ENCODE peak calls at places on chromosomes 6 and 20, in seven cellular contexts. Y is breast epithelium, N is testis, T is A549, H is adrenal gland, J is stomach, Z is heart left ventricle. F is an unnamed sample.

GRCh38 chr6:80433010-80433665 is 326.7 kb downstream of the BCKDHB start:
- DNase-seq in H (no peak), T (no peak), J (no peak), N (no peak), Z (peak; percentile 22), Y (no peak), F (no peak)

GRCh38 chr6:39929733-39930461 is 4.4 kb downstream of the MOCS1 start:
- DNase-seq in J (no peak), Z (no peak), N (no peak), Y (no peak), T (no peak), H (no peak), F (no peak)

GRCh38 chr6:159013229-159013628 is 13.2 kb upstream of the RSPH3 start:
- DNase-seq in T (no peak), J (no peak), Y (no peak), H (no peak), N (no peak), Z (no peak), F (no peak)

GRCh38 chr6:52328303-52328662 is 33.7 kb upstream of the PAQR8 start:
- DNase-seq in N (no peak), J (peak; percentile 53), T (no peak), H (no peak), Z (no peak), Y (no peak), F (no peak)

GRCh38 chr6:157840261-157840660 is 17.2 kb downstream of the SNX9 start:
- DNase-seq in Z (no peak), T (no peak), N (no peak), H (peak; percentile 11), Y (no peak), J (no peak), F (no peak)

GRCh38 chr6:30681696-30682180 is 4.7 kb downstream of the PPP1R18 start:
- DNase-seq in H (no peak), T (no peak), Y (no peak), N (no peak), J (no peak), Z (no peak), F (no peak)

GRCh38 chr6:5764401-5764955 is 242.2 kb downstream of the NRN1 start:
- DNase-seq in N (no peak), Z (peak; percentile 83), J (no peak), T (no peak), Y (no peak), H (no peak), F (no peak)

GRCh38 chr20:53050338-53050737 is 78.2 kb downstream of the TSHZ2 start:
- DNase-seq in N (no peak), T (no peak), Z (no peak), H (no peak), J (no peak), Y (no peak), F (no peak)

GRCh38 chr6:15244605-15245360 is 1.1 kb upstream of the JARID2 start:
- DNase-seq in J (peak; percentile 80), N (peak; percentile 91), H (no peak), Y (peak; percentile 76), Z (peak; percentile 93), T (peak; percentile 27), F (peak; percentile 80)

GRCh38 chr6:35185302-35185681 is 28.5 kb upstream of the SCUBE3 start:
- DNase-seq in Y (no peak), Z (peak; percentile 88), J (peak; percentile 28), T (peak; percentile 39), H (no peak), N (no peak), F (no peak)

GRCh38 chr20:16675165-16675564 is 54.7 kb upstream of the SNRPB2 start:
- DNase-seq in H (no peak), Z (no peak), Y (no peak), T (no peak), N (no peak), J (no peak), F (no peak)

GRCh38 chr20:61990484-61990883 is 75.2 kb downstream of the TAF4 start:
- DNase-seq in J (no peak), T (no peak), N (no peak), H (no peak), Y (no peak), Z (no peak), F (no peak)

GRCh38 chr6:18386302-18386976 is 711 bp upstream of the RNF144B start:
- DNase-seq in Z (peak; percentile 38), H (no peak), Y (peak; percentile 70), N (peak; percentile 39), T (no peak), J (peak; percentile 70), F (no peak)

GRCh38 chr6:7891098-7891872 is 19.3 kb downstream of the TXNDC5 start:
- DNase-seq in T (no peak), Y (no peak), N (no peak), J (no peak), Z (no peak), H (no peak), F (no peak)

GRCh38 chr6:114053791-114054190 is 82.8 kb upstream of the HDAC2 start:
- DNase-seq in T (no peak), H (no peak), Y (no peak), J (no peak), Z (no peak), N (no peak), F (no peak)

GRCh38 chr20:58109918-58110635 is 118.4 kb downstream of the ANKRD60 start:
- DNase-seq in Z (no peak), Y (no peak), H (no peak), N (no peak), J (no peak), T (no peak), F (no peak)

GRCh38 chr6:69390125-69390524 is 406.7 kb downstream of the LMBRD1 start:
- DNase-seq in N (no peak), J (no peak), H (no peak), T (no peak), Z (no peak), Y (no peak), F (no peak)

GRCh38 chr20:44028341-44028715 is 113.7 kb downstream of the TOX2 start:
- DNase-seq in Z (no peak), T (no peak), Y (no peak), H (no peak), J (peak; percentile 1), N (no peak), F (no peak)

GRCh38 chr20:6632187-6632586 is 135.3 kb upstream of the BMP2 start:
- DNase-seq in N (peak; percentile 17), T (no peak), H (peak; percentile 27), Y (no peak), J (no peak), Z (peak; percentile 30), F (no peak)

GRCh38 chr6:104789770-104790190 is 69.9 kb downstream of the HACE1 start:
- DNase-seq in Z (no peak), Y (no peak), H (no peak), J (no peak), N (no peak), T (peak; percentile 9), F (peak; percentile 1)

DNA sequence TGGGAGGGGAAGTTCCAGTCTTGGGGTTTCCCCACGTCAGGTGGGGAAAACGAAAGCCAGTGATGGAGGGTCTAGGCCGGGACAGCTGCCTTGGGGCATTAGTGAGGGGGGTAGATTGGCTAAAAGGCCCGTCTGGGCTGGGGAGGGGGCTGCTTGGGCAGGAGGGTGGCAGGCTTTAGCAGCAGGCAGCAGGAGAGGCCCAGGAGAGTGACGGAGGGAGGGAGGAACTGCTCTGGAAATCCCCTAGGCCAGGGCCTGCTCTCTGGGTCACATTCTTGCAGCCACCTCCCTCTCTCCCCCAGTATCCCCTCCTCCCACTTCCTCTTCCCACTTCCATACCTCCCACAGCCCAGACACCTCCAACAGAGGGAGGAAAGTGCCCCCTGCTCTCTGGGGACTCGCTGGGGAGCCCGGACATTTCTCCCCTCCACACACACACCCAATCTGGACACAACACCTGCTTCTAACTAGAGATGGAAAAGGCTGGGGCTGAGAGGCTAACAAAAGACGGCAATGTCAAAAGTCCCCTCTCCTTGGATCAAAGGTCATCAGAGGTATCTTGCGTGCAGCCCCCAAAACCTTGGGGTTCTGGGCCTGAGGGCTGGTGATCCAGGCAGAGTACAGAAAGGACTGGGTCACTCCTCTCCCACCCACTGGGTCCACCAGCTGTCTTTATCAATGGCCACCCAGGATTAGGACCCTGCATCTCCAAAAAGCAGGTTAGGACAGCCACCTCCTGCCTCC is 1.8 kb downstream of the NFKBIE start:
- DNase-seq in Z (peak; percentile 25), Y (no peak), H (no peak), J (no peak), N (no peak), T (peak; percentile 33), F (no peak)
- TF ChIP-seq POLR2A in Z (no peak), Y (no peak), H (no peak), J (no peak), N (no peak), T (no peak), F (no peak)

GRCh38 chr6:41895300-41896233 is at the start of gene USP49:
- DNase-seq in J (peak; percentile 91), Z (peak; percentile 92), H (peak; percentile 89), Y (peak; percentile 74), N (peak; percentile 95), T (peak; percentile 67), F (peak; percentile 86)
- TF ChIP-seq POLR2A in J (no peak), Z (no peak), H (no peak), Y (no peak), N (no peak), T (no peak), F (peak; percentile 27)

DNA sequence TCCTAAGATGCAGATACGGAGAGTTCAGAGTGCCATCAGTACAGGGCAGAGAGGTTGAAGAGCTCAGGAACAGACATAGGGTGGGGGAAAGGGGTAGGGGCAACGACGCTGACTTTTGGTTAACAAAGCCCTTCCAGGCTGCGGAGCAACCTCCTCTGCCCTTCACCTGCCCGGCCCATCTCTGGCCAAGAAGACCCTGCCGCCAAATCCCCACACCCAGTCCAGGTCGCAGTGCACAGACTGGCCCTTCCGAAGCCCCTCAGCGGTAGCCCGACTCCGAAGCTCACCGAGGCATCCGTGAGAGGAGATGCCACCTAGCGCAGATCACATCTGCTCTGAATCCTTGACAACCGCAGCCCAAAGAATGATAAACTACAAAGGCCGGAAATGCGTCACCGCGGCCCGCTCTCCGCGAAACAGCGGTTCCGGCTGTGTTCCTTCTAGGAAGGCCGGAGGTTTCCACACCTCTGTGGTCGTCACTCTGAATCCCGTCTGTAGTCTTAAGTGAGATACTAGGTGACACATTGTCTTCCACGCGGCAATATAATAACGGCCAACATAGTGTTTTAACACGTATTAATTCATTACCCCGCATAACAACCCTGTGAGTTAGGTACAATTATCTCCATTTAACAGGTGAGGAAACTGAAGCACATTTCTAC is at the start of gene ZSCAN23:
- DNase-seq in Z (peak; percentile 84), T (no peak), H (peak; percentile 72), N (peak; percentile 89), Y (peak; percentile 40), J (peak; percentile 75), F (peak; percentile 73)
- TF ChIP-seq POLR2A in Z (no peak), T (no peak), H (peak; percentile 37), N (no peak), Y (no peak), J (no peak), F (peak; percentile 52)

DNA sequence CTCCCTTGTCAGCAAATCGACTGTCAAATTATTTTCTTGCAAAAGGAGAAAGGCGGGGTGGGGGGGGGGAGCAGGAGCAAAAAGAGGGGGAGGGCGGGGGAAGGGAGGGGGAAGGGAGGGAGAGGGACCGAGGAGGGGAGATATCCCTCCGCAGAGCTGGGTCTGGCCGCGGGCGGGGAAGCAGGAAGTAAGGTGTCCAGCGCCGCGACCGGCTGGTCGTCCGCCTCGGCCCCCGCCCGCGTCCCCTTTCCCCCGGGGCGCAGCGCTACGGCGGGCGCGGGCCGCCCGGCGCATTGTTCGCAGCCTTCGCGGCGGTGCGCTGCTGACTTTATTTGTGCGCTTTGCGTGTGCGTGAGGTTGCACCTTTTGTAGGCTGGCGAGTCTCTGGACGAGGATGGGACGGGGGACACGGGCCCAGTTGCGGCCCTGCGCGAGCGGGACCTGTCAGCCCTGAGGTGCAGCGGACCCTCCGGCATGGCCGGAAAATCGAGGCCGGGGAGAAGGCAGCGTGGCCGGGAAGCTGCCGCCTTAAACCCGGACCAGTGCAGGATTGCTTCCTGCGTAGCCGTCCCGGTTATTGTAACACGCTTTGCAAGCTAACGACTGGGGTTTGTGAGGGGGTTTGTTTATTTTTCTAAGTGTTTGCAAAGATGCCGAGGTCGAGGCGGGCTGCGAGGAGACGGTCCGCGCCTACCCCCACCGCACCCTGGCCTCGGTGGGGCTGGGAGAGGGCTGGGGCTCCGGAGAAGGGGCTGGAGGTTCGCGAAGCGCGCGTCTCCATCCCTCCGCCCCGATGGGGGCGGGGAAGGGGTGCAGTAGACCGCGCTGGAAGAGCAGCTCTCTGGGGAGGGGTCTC is 673 bp upstream of the TRERF1 start:
- DNase-seq in J (peak; percentile 77), Z (peak; percentile 76), T (peak; percentile 44), H (peak; percentile 73), N (peak; percentile 84), Y (no peak), F (peak; percentile 45)
- TF ChIP-seq POLR2A in J (no peak), Z (no peak), T (peak; percentile 68), H (peak; percentile 80), N (no peak), Y (no peak), F (peak; percentile 56)

F was measured in H54.